ENCODE peak calls at places on chromosome 3, in eight cellular contexts. O is naive thymus-derived CD4-positive, alpha-beta T cell; H is uterus; U is stomach; V is right cardiac atrium; M is left ventricle myocardium inferior; X is breast epithelium; P is PC-3. E is an unnamed sample.
A peak's percentile ranks its signal among the peaks of the same experiment; 100 is the strongest.

GRCh38 chr3:114498779-114499370 is 205.0 kb downstream of the TIGIT start:
- DNase-seq in O (no peak), H (no peak), U (no peak), V (peak; percentile 18), M (peak; percentile 19), X (no peak), P (peak; percentile 73), E (no peak)

GRCh38 chr3:4394048-4394447 is 73.0 kb downstream of the SUMF1 start:
- DNase-seq in O (no peak), H (no peak), U (no peak), V (no peak), M (no peak), X (no peak), P (no peak), E (no peak)

GRCh38 chr3:109346099-109346498 is 8.8 kb upstream of the DPPA4 start:
- DNase-seq in O (no peak), H (no peak), U (no peak), V (no peak), M (no peak), X (no peak), P (no peak), E (no peak)

GRCh38 chr3:27354588-27355203 is 14.5 kb downstream of the NEK10 start:
- DNase-seq in O (no peak), H (no peak), U (no peak), V (no peak), M (no peak), X (no peak), P (no peak), E (no peak)

GRCh38 chr3:120471643-120472042 is 20.9 kb upstream of the FSTL1 start:
- DNase-seq in O (no peak), H (no peak), U (no peak), V (no peak), M (no peak), X (no peak), P (peak; percentile 69), E (no peak)

GRCh38 chr3:136733317-136733833 is 18.8 kb downstream of the STAG1 start:
- DNase-seq in O (no peak), H (no peak), U (no peak), V (no peak), M (no peak), X (no peak), P (peak; percentile 5), E (no peak)

GRCh38 chr3:197801801-197802504 is 10.9 kb downstream of the LRCH3 start:
- DNase-seq in O (no peak), H (no peak), U (no peak), V (no peak), M (no peak), X (peak; percentile 37), P (peak; percentile 59), E (no peak)

GRCh38 chr3:55522077-55522476 is 35.0 kb upstream of the WNT5A start:
- DNase-seq in O (no peak), H (no peak), U (no peak), V (no peak), M (no peak), X (no peak), P (no peak), E (no peak)

GRCh38 chr3:112611813-112612515 is 29.0 kb downstream of the CCDC80 start:
- DNase-seq in O (no peak), H (no peak), U (no peak), V (no peak), M (no peak), X (no peak), P (no peak), E (no peak)

GRCh38 chr3:112619295-112619694 is 21.6 kb downstream of the CCDC80 start:
- DNase-seq in O (no peak), H (no peak), U (no peak), V (no peak), M (no peak), X (no peak), P (peak; percentile 32), E (no peak)

GRCh38 chr3:112615942-112616731 is 24.8 kb downstream of the CCDC80 start:
- DNase-seq in O (no peak), H (no peak), U (no peak), V (no peak), M (no peak), X (no peak), P (no peak), E (no peak)
- H3K4me3 ChIP-seq in O (no peak overlapping the region), H (no peak overlapping the region), U (no peak overlapping the region), V (no peak overlapping the region), M (no peak overlapping the region), X (no peak overlapping the region), P (no peak overlapping the region), E (peak overlapping the region; percentile 36)

GRCh38 chr3:133301731-133302130 is 98.1 kb upstream of the BFSP2 start:
- DNase-seq in O (no peak), H (no peak), U (no peak), V (no peak), M (no peak), X (no peak), P (no peak), E (no peak)
- H3K27ac ChIP-seq in O (no peak overlapping the region), H (no peak overlapping the region), U (no peak overlapping the region), V (no peak overlapping the region), M (no peak overlapping the region), X (no peak overlapping the region), P (no peak overlapping the region), E (no peak overlapping the region)

GRCh38 chr3:52817860-52818259 is 12.6 kb downstream of the ITIH4 start:
- DNase-seq in O (no peak), H (no peak), U (no peak), V (peak; percentile 24), M (no peak), X (no peak), P (no peak), E (no peak)
- H3K4me3 ChIP-seq in O (no peak overlapping the region), H (no peak overlapping the region), U (no peak overlapping the region), V (no peak overlapping the region), M (no peak overlapping the region), X (no peak overlapping the region), P (no peak overlapping the region), E (no peak overlapping the region)

GRCh38 chr3:149020196-149020838 is 29.0 kb downstream of the GYG1 start:
- DNase-seq in O (no peak), H (no peak), U (no peak), V (peak; percentile 87), M (no peak), X (no peak), P (no peak), E (no peak)
- H3K27ac ChIP-seq in O (no peak overlapping the region), H (no peak overlapping the region), U (peak overlapping the region; percentile 52), V (no peak overlapping the region), M (peak overlapping the region; percentile 74), X (no peak overlapping the region), P (no peak overlapping the region), E (peak overlapping the region; percentile 5)

GRCh38 chr3:24628523-24629258 is 134.0 kb upstream of the THRB start:
- DNase-seq in O (no peak), H (no peak), U (no peak), V (no peak), M (no peak), X (no peak), P (peak; percentile 89), E (no peak)
- H3K4me3 ChIP-seq in O (no peak overlapping the region), H (no peak overlapping the region), U (no peak overlapping the region), V (no peak overlapping the region), M (no peak overlapping the region), X (no peak overlapping the region), P (no peak overlapping the region), E (no peak overlapping the region)

DNA sequence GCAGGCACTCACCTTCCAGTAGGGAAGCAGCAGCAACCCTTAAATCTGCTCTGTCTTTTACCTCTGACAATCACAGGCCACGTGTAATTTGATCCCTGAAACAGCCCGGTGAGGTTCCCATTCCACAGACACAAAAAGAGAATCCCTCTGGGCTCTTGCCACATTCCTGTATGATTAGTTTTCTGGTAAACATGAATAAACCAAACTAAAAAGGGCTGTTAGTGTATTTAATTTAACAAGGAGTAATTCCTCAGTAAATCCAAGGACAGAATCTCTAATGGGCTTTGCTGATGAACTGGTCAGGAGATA is 186.9 kb downstream of the FAM43A start:
- DNase-seq in O (no peak), H (no peak), U (no peak), V (no peak), M (no peak), X (no peak), P (peak; percentile 96), E (no peak)
- H3K27ac ChIP-seq in O (no peak overlapping the region), H (no peak overlapping the region), U (peak overlapping the region; percentile 80), V (no peak overlapping the region), M (peak overlapping the region; percentile 83), X (peak overlapping the region; percentile 67), P (peak overlapping the region; percentile 96), E (no peak overlapping the region)

GRCh38 chr3:7207092-7207491 is 346.2 kb downstream of the GRM7 start:
- DNase-seq in O (no peak), H (no peak), U (no peak), V (no peak), M (no peak), X (no peak), P (no peak), E (no peak)

GRCh38 chr3:7203969-7204847 is 343.3 kb downstream of the GRM7 start:
- DNase-seq in O (no peak), H (no peak), U (no peak), V (no peak), M (no peak), X (no peak), P (no peak), E (no peak)

GRCh38 chr3:7204848-7205156 is 343.9 kb downstream of the GRM7 start:
- DNase-seq in O (no peak), H (no peak), U (no peak), V (no peak), M (no peak), X (no peak), P (no peak), E (no peak)

GRCh38 chr3:7207928-7208327 is 347.0 kb downstream of the GRM7 start:
- DNase-seq in O (no peak), H (no peak), U (no peak), V (no peak), M (no peak), X (no peak), P (no peak), E (no peak)

DNA sequence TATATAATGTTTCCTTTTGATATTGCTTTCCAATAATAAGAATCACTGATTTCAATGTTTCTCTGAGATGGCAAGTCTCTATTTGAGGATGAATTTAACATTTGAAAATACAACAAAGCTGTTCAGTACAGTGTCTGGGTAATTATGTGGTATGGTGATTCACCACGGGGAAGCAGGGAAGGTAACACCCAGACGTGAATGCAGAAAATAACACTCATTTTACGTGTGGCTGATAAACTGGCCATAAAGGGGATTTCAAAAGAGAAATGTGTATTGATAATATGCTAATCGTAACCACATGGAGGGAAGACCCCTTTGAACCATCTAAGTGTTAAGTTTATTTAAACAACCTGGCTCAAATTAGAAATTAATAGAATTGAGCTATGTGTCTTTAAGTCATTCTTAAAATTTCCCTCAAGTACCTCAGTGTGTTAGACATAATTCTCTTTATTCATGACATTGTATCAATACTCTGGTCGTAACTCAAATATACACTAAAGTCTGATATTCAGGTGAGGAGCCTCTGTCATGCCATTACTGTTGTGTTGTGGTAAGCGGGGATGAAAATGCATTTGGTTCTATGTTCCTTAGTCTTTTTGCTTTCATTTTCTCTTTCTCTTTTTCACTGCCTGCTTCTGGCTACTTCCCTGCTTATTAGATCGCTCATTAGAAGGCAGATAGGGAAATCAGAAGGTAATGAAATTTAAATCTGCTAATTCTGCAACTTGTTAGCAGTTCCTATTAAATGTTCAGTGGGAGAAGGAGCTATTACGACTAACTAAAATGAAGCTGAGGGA is 344.8 kb downstream of the GRM7 start:
- DNase-seq in O (no peak), H (no peak), U (no peak), V (no peak), M (no peak), X (no peak), P (no peak), E (no peak)
- H3K4me3 ChIP-seq in O (peak overlapping the region; percentile 7), H (peak overlapping the region; percentile 25), U (peak overlapping the region; percentile 35), V (peak overlapping the region; percentile 36), M (peak overlapping the region; percentile 30), X (peak overlapping the region; percentile 36), P (no peak overlapping the region), E (peak overlapping the region; percentile 43)

E was measured in dorsolateral prefrontal cortex.